ENCODE peak calls at places on chromosomes 13 and 19, in five cellular contexts. T is AG09309, V is sigmoid colon, X is HL-60, H is testis. Q is an unnamed sample.

GRCh38 chr13:24632382-24633121 is 47.7 kb upstream of the ATP12A start:
- DNase-seq in T (no peak), H (no peak), X (no peak), V (no peak), Q (no peak)

GRCh38 chr13:22009937-22010336 is 339.1 kb downstream of the FGF9 start:
- DNase-seq in X (no peak), H (no peak), V (no peak), T (no peak), Q (no peak)

GRCh38 chr13:49062297-49062896 is 86.7 kb downstream of the FNDC3A start:
- DNase-seq in X (peak), T (no peak), H (no peak), V (no peak), Q (no peak)

GRCh38 chr13:50779443-50780200 is 63.9 kb downstream of the DLEU7 start:
- DNase-seq in V (no peak), H (no peak), T (no peak), X (no peak), Q (no peak)

GRCh38 chr19:3350014-3350663 is 16.2 kb upstream of the NFIC start:
- DNase-seq in V (peak), X (no peak), T (no peak), H (no peak), Q (no peak)

GRCh38 chr13:25117312-25117711 is 21.4 kb downstream of the PABPC3 start:
- DNase-seq in H (no peak), X (no peak), T (no peak), V (no peak), Q (no peak)

GRCh38 chr13:49607761-49608160 is 20.5 kb upstream of the ARL11 start:
- DNase-seq in X (no peak), H (no peak), T (no peak), V (no peak), Q (no peak)

GRCh38 chr13:86840250-86841191 is 830.6 kb upstream of the SLITRK5 start:
- DNase-seq in H (no peak), V (no peak), T (no peak), X (no peak), Q (no peak)

GRCh38 chr19:41367848-41368301 is 3.9 kb upstream of the B9D2 start:
- DNase-seq in V (no peak), H (no peak), X (peak), T (peak), Q (peak)

GRCh38 chr19:42150353-42150752 is 18.1 kb upstream of the POU2F2 start:
- DNase-seq in H (no peak), V (no peak), X (no peak), T (no peak), Q (no peak)

DNA sequence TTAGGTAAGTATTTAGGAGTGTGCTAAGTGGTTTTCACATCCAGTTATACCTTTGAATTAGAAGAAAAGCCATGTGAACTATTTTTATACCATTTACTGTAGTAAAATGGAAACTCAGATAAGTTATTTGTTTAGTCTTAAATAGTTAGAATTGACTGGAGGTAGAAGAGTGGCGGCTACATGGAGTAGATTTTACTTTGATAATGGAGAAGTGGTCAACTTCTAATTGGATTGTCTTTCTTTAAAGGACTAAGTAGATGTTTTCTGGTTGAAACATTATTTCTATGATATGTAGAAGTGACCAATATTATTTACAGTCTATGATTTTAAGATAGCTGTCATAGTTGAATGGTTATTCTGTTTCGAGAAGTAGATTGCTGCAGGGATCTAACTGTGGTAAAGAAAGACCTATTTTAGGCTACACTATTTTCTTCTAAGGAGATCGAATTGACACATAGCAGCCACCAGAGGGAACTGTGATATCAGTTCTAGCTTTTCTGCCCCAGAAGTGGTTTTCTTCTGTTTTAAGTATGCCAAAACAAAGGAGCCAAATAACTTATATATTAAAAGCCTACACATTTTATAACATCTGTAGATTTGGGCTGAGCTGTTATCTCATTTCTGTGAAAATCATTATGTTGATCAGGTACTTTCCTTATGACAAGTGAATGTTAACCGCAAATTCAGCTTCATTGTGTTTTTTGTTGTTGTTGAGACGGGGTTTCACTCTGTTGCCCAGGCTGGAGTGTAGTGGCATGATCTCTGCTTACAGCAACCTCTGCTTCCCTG is 26.1 kb downstream of the ZMYM2 start:
- DNase-seq in H (no peak), X (no peak), V (no peak), T (peak), Q (peak)
- TF ChIP-seq CTCF in H (peak), X (no peak), V (peak), T (peak), Q (peak)

DNA sequence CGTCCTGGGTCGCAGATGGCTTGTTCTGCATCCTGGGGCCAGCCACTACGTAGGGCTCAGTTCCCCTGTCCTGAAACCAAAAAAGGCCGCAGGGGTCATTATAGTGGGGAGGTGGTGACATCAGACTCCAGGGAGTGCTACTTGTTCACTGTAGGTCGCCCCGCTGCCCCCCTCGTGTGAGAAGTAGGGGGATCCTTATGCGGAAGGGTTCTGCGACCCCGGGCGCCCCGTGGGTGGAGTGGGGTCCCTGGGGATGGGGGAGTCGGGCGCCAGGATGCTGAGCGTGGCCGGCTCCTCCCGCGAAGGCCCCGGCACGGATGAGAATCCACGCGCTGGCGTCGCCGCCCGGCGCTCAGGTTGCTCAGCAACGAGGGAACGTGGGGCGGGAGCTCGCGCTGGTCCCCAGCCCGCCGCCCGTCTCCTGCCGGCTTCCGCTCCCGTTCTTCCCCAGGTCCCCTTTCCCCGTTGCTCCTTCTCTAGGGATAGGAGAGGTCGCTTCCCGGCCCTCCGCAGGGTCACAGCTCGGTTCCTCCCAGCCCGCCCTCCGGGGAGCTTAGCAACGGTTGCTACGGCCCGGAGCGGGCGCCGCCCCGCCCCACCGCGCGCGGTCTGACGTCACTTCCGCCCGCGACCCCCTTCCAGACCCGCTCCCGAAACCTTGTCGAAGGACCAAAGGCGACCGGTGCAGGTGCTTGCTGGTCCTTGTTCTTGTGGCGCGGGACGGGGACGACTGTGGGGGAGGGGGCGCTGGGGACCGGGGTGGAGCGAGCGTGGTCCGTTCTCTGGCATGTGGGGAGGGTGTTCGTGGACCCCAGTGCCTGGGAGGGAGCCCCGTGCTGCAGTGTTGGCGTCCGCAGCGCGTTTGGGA is at the start of gene NAT14:
- DNase-seq in H (peak), V (peak), X (peak), T (no peak), Q (peak)
- H3K4me3 ChIP-seq in H (peak), V (peak), X (peak), T (peak), Q (peak)

GRCh38 chr19:7489609-7490044 is 792 bp upstream of the PEX11G start:
- DNase-seq in T (no peak), H (no peak), X (no peak), V (no peak), Q (no peak)
- TF ChIP-seq CTCF in T (no peak), H (no peak), X (no peak), V (no peak), Q (no peak)

DNA sequence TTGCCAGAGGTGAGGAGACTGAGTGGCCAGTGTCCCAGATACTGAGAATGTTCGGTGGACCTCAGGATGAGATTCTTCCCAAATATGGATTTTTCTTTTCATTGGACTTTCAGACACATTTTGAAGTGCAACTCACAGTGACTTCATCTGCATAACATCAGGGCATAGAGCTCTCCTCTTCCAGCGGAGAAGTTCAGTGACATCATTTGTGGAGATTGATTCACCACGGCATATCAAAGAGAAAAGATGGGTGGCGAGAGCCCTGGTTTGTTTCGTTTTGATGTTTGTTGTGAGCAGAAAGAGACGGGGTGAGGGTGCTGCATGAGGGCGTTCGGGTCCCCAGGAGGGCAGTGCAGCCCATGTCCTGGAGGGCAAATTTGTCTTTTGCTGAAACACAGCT is 120.2 kb upstream of the GPR12 start:
- DNase-seq in V (no peak), X (no peak), H (no peak), T (no peak), Q (no peak)
- H3K4me3 ChIP-seq in V (peak), X (no peak), H (no peak), T (no peak), Q (no peak)

Q was measured in astrocyte of the spinal cord.